ENCODE peak calls at places on chromosomes 5 and 9, in seven cellular contexts. J, D, O, Q, C, P and S are unnamed samples.

GRCh38 chr9:111833941-111834340 is 39.2 kb upstream of the SHOC1 start:
- DNase-seq in D (no peak), C (no peak), P (no peak), J (no peak), Q (no peak), O (peak), S (no peak)

GRCh38 chr9:134174073-134174449 is 9.7 kb upstream of the RNU6ATAC start:
- DNase-seq in O (no peak), D (peak), Q (peak), J (no peak), C (no peak), P (no peak), S (no peak)

GRCh38 chr9:72039532-72039931 is 20.9 kb downstream of the C9orf57 start:
- DNase-seq in D (no peak), O (no peak), Q (no peak), J (no peak), C (no peak), P (no peak), S (no peak)

GRCh38 chr9:79651251-79651795 is 79.6 kb downstream of the TLE4 start:
- DNase-seq in Q (peak), J (no peak), P (no peak), O (no peak), C (no peak), D (no peak), S (peak)

GRCh38 chr9:15416880-15417279 is 5.8 kb upstream of the SNAPC3 start:
- DNase-seq in C (peak), J (peak), Q (no peak), O (peak), P (peak), D (no peak), S (no peak)

GRCh38 chr9:100700689-100701318 is 122.9 kb downstream of the CAVIN4 start:
- DNase-seq in D (no peak), Q (no peak), O (peak), J (peak), C (no peak), P (peak), S (peak)

GRCh38 chr5:72656756-72657513 is 149.7 kb upstream of the ZNF366 start:
- DNase-seq in J (no peak), Q (no peak), C (no peak), O (no peak), P (no peak), D (no peak), S (no peak)

GRCh38 chr9:37950561-37950960 is 46.6 kb upstream of the SLC25A51 start:
- DNase-seq in J (no peak), P (no peak), D (no peak), O (no peak), C (no peak), Q (no peak), S (no peak)

GRCh38 chr9:19148170-19148569 is 20.9 kb upstream of the PLIN2 start:
- DNase-seq in C (no peak), Q (no peak), P (no peak), O (no peak), J (no peak), D (no peak), S (no peak)

GRCh38 chr5:82590112-82590511 is 312.0 kb upstream of the RPS23 start:
- DNase-seq in O (no peak), P (no peak), C (no peak), D (no peak), Q (no peak), J (no peak), S (no peak)